ENCODE peak calls at places on chromosomes 13 and 19, in five cellular contexts. A, G, E, Z and I are unnamed samples.

GRCh38 chr19:17105548-17105947 is 30.0 kb downstream of the MYO9B start:
- DNase-seq in G (no peak), A (no peak), E (no peak), Z (no peak), I (no peak)

GRCh38 chr19:33740811-33741396 is 55.8 kb upstream of the KCTD15 start:
- DNase-seq in E (peak), Z (peak), A (peak), G (peak), I (peak)

GRCh38 chr13:41465215-41465907 is 8.0 kb downstream of the RGCC start:
- DNase-seq in E (peak), G (peak), A (no peak), Z (no peak), I (no peak)

GRCh38 chr13:98975822-98976261 is 2.0 kb downstream of the DOCK9 start:
- DNase-seq in G (peak), A (no peak), E (peak), Z (no peak), I (no peak)

GRCh38 chr19:38942471-38943181 is 11.9 kb downstream of the MRPS12 start:
- DNase-seq in G (no peak), Z (no peak), E (no peak), A (no peak), I (no peak)

GRCh38 chr13:112065867-112066623 is 904 bp upstream of the SOX1 start:
- DNase-seq in Z (no peak), A (no peak), E (no peak), G (no peak), I (no peak)

GRCh38 chr13:101292711-101293110 is 123.6 kb downstream of the NALCN start:
- DNase-seq in A (no peak), Z (no peak), G (no peak), E (no peak), I (no peak)

GRCh38 chr13:31755803-31756212 is 16.5 kb downstream of the RXFP2 start:
- DNase-seq in G (no peak), A (no peak), E (no peak), Z (no peak), I (no peak)

GRCh38 chr19:3944018-3944721 is 11.3 kb downstream of the NMRK2 start:
- DNase-seq in G (no peak), E (no peak), Z (no peak), A (no peak), I (no peak)

GRCh38 chr13:113153810-113154748 is 4.4 kb upstream of the PROZ start:
- DNase-seq in Z (peak), G (peak), A (no peak), E (peak), I (peak)

GRCh38 chr19:19160489-19161035 is 9.5 kb downstream of the MEF2B start:
- DNase-seq in A (peak), E (no peak), G (no peak), Z (no peak), I (no peak)
- H3K4me3 ChIP-seq in A (no peak), E (no peak), G (no peak), Z (no peak), I (no peak)

GRCh38 chr13:47004022-47004421 is 107.2 kb upstream of the HTR2A start:
- DNase-seq in Z (no peak), A (no peak), G (no peak), E (no peak), I (no peak)
- TF ChIP-seq JUN in Z (no peak), A (no peak), G (no peak), E (no peak), I (no peak)

DNA sequence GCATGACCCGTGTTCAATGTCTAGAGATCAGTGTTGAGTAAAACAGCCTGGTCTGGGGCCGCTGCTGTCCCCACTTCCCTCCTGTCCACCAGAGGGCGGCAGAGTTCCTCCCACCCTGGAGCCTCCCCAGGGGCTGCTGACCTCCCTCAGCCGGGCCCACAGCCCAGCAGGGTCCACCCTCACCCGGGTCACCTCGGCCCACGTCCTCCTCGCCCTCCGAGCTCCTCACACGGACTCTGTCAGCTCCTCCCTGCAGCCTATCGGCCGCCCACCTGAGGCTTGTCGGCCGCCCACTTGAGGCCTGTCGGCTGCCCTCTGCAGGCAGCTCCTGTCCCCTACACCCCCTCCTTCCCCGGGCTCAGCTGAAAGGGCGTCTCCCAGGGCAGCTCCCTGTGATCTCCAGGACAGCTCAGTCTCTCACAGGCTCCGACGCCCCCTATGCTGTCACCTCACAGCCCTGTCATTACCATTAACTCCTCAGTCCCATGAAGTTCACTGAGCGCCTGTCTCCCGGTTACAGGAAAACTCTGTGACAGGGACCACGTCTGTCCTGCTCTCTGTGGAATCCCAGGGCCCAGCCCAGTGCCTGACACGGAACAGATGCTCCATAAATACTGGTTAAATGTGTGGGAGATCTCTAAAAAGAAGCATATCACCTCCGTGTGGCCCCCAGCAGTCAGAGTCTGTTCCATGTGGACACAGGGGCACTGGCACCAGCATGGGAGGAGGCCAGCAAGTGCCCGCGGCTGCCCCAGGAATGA is 1.5 kb upstream of the CEACAM5 start:
- DNase-seq in Z (peak), G (peak), A (peak), E (peak), I (peak)
- H3K4me3 ChIP-seq in Z (peak), G (peak), A (no peak), E (no peak), I (peak)

GRCh38 chr13:23411220-23411619 is 22.3 kb downstream of the SACS start:
- DNase-seq in G (no peak), E (peak), A (no peak), Z (no peak), I (no peak)
- TF ChIP-seq JUN in G (no peak), E (no peak), A (no peak), Z (no peak), I (no peak)